ENCODE peak calls at places on chromosome 15, in five cellular contexts. I is nucleus accumbens, Q is astrocyte of the hippocampus, Z is neuronal stem cell, X is upper lobe of right lung. W is an unnamed sample.

GRCh38 chr15:93748710-93749109 is 482.7 kb upstream of the MCTP2 start:
- DNase-seq in I (no peak), X (no peak), Z (no peak), Q (no peak), W (no peak)

GRCh38 chr15:41530363-41530956 is 13.6 kb downstream of the RPAP1 start:
- DNase-seq in Q (no peak), Z (no peak), X (no peak), I (no peak), W (no peak)

GRCh38 chr15:63892794-63893441 is 59.2 kb upstream of the HERC1 start:
- DNase-seq in Z (no peak), I (no peak), Q (no peak), X (peak), W (no peak)

GRCh38 chr15:64883997-64884511 is 27.6 kb upstream of the ANKDD1A start:
- DNase-seq in Z (no peak), X (peak), Q (peak), I (no peak), W (peak)

GRCh38 chr15:64544450-64544849 is 84.1 kb downstream of the ZNF609 start:
- DNase-seq in Q (no peak), X (no peak), I (no peak), Z (no peak), W (no peak)

GRCh38 chr15:100902436-100903190 is 16.5 kb upstream of the LRRK1 start:
- DNase-seq in Z (no peak), Q (no peak), X (peak), I (no peak), W (peak)

GRCh38 chr15:90165157-90165556 is 36.0 kb upstream of the SEMA4B start:
- DNase-seq in X (no peak), I (no peak), Q (no peak), Z (no peak), W (no peak)

GRCh38 chr15:47670365-47670764 is 46.9 kb upstream of the SEMA6D start:
- DNase-seq in Q (no peak), Z (no peak), X (no peak), I (no peak), W (no peak)

GRCh38 chr15:25768271-25768670 is 94.9 kb downstream of the ATP10A start:
- DNase-seq in Z (no peak), X (no peak), Q (no peak), I (no peak), W (no peak)

GRCh38 chr15:76991741-76992645 is 2.9 kb upstream of the PSTPIP1 start:
- DNase-seq in X (peak), I (no peak), Q (no peak), Z (no peak), W (peak)

GRCh38 chr15:69593981-69594966 is 141.7 kb downstream of the RPLP1 start:
- DNase-seq in Z (no peak), X (peak), Q (peak), I (no peak), W (no peak)

GRCh38 chr15:59292393-59292792 is 80.3 kb downstream of the MYO1E start:
- DNase-seq in X (no peak), Z (peak), Q (peak), I (peak), W (no peak)

W was measured in cardiac septum.